ENCODE peak calls at places on chromosome 2, in seven cellular contexts. A, K, F, S, L, V and P are unnamed samples.
A peak's percentile ranks its signal among the peaks of the same experiment; 100 is the strongest.

GRCh38 chr2:42086500-42086953 is 38.7 kb downstream of the PKDCC start:
- DNase-seq in F (no peak), V (peak; percentile 82), L (no peak), S (peak; percentile 80), K (peak; percentile 76), A (no peak), P (no peak)

GRCh38 chr2:10873790-10874437 is 37.8 kb upstream of the KCNF1 start:
- DNase-seq in V (peak; percentile 42), F (no peak), K (no peak), A (no peak), S (peak; percentile 18), L (no peak), P (no peak)

GRCh38 chr2:219496781-219497494 is 1.8 kb upstream of the GMPPA start:
- DNase-seq in S (no peak), K (peak; percentile 31), V (no peak), L (peak; percentile 74), A (no peak), F (no peak), P (no peak)

GRCh38 chr2:190603374-190603773 is 45.5 kb upstream of the NAB1 start:
- DNase-seq in A (no peak), S (no peak), F (no peak), V (no peak), L (no peak), K (no peak), P (no peak)

GRCh38 chr2:61677942-61678341 is 139.8 kb upstream of the XPO1 start:
- DNase-seq in F (no peak), A (no peak), S (no peak), L (no peak), V (no peak), K (no peak), P (no peak)

GRCh38 chr2:64296150-64296500 is 151.9 kb upstream of the PELI1 start:
- DNase-seq in V (no peak), L (no peak), A (no peak), S (no peak), F (no peak), K (no peak), P (no peak)

GRCh38 chr2:182229288-182229687 is 197.5 kb downstream of the PDE1A start:
- DNase-seq in A (no peak), K (no peak), L (no peak), V (peak; percentile 22), F (no peak), S (no peak), P (no peak)

GRCh38 chr2:109407401-109408335 is 206.1 kb downstream of the SEPTIN10 start:
- DNase-seq in S (no peak), K (no peak), A (no peak), F (no peak), V (no peak), L (no peak), P (no peak)

GRCh38 chr2:239255643-239256042 is 145.2 kb downstream of the HDAC4 start:
- DNase-seq in S (no peak), F (no peak), K (no peak), A (no peak), V (no peak), L (peak; percentile 40), P (no peak)

GRCh38 chr2:216090369-216090786 is 8.7 kb downstream of the TMEM169 start:
- DNase-seq in S (no peak), K (no peak), L (no peak), V (no peak), F (no peak), A (no peak), P (no peak)

GRCh38 chr2:96694279-96694678 is 45.6 kb downstream of the LMAN2L start:
- DNase-seq in A (no peak), S (no peak), V (no peak), F (no peak), L (no peak), K (no peak), P (no peak)

GRCh38 chr2:234091432-234091879 is 41.0 kb downstream of the SPP2 start:
- DNase-seq in F (no peak), K (no peak), A (no peak), L (no peak), S (peak; percentile 76), V (peak; percentile 60), P (no peak)

DNA sequence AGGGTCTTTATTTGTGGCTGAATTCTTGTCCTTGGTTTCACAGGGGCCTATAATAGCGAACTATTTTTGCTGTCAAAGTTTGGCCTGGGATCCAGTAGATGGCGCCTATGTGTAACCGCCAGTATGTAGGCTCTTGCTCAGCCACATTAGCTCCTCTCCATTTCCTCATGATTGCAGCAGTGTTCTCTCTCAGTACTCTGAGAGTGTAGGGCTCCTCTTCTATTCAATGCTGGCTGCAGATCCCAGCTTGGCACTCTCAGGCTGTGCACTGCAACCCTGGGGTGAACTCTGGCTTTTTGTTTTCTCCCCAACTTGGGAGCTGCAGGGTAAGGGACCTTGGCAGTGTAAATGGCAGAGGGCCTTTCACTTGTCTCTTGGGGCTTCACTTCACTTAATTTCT is 344.6 kb upstream of the CHAC2 start:
- DNase-seq in K (peak; percentile 22), L (no peak), S (peak; percentile 68), F (peak; percentile 0), A (no peak), V (peak; percentile 69), P (no peak)
- TF ChIP-seq CTCF in K (no peak), L (peak; percentile 24), S (peak; percentile 55), F (peak; percentile 26), A (no peak), V (peak; percentile 63), P (peak; percentile 61)

GRCh38 chr2:240509667-240510512 is 47.9 kb downstream of the ANKMY1 start:
- DNase-seq in F (no peak), V (peak; percentile 10), K (peak; percentile 14), S (peak; percentile 7), A (peak; percentile 44), L (no peak), P (no peak)

GRCh38 chr2:240508832-240509545 is 48.8 kb downstream of the ANKMY1 start:
- DNase-seq in F (no peak), S (no peak), K (peak; percentile 5), A (no peak), V (no peak), L (no peak), P (no peak)

GRCh38 chr2:240512109-240512485 is 45.7 kb downstream of the ANKMY1 start:
- DNase-seq in S (no peak), F (no peak), A (peak; percentile 49), L (no peak), V (no peak), K (no peak), P (no peak)

GRCh38 chr2:240511351-240512108 is 46.3 kb downstream of the ANKMY1 start:
- DNase-seq in L (no peak), S (no peak), V (no peak), K (no peak), A (peak; percentile 59), F (no peak), P (no peak)

GRCh38 chr2:240510513-240511210 is 47.1 kb downstream of the ANKMY1 start:
- DNase-seq in F (no peak), L (no peak), K (no peak), V (no peak), S (no peak), A (peak; percentile 47), P (no peak)
- H3K4me3 ChIP-seq in F (no peak overlapping the region), L (no peak overlapping the region), K (no peak overlapping the region), V (no peak overlapping the region), S (no peak overlapping the region), A (no peak overlapping the region), P (no peak overlapping the region)

DNA sequence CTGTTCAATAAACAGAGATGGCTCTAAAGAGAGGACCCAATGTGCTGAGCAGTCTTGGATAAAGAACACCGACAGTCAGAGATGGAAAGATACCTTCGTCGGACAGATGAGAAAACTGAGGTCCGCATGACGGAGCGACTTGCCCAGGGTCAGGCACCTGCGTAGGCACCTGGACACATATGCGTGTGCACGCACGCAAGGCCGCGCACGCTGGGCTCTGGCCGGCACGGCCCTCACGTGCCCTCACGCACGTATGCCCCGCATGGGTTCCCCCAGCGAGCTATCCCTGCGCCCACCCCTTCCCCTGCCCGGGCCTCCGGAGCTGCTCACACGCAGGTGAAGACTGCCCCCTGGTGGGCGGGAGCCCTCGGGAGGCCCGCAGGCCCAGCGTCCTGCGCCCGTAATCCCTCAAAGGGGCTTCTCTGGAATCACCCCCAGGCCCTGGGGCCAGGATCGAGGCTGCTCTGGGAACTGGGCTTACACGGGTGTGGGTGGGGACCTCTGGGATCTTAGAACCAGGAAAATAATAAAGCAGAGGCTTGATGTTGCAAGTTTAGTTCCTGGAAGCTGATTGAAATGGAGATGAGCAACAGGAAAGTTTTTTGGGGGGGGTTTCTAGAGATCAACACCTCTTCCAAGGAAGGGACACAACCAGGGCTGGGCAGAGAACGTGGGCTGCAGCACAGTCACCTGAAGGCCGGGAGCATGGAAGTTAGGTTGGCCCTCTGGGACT is 246.3 kb downstream of the TNS1 start:
- DNase-seq in A (peak; percentile 91), K (peak; percentile 59), V (peak; percentile 60), S (peak; percentile 63), L (peak; percentile 87), F (peak; percentile 18), P (no peak)
- TF ChIP-seq CTCF in A (peak; percentile 61), K (peak; percentile 77), V (peak; percentile 78), S (peak; percentile 88), L (peak; percentile 95), F (peak; percentile 54), P (peak; percentile 97)

GRCh38 chr2:86069783-86070339 is 35.8 kb downstream of the POLR1A start:
- DNase-seq in F (no peak), K (no peak), V (no peak), A (no peak), S (no peak), L (no peak), P (no peak)

GRCh38 chr2:86069091-86069685 is 36.5 kb downstream of the POLR1A start:
- DNase-seq in F (no peak), V (no peak), A (no peak), K (no peak), S (no peak), L (no peak), P (no peak)

GRCh38 chr2:86066007-86066578 is 39.6 kb downstream of the POLR1A start:
- DNase-seq in V (no peak), S (no peak), F (no peak), A (no peak), L (no peak), K (no peak), P (no peak)

GRCh38 chr2:86066915-86067314 is 38.8 kb downstream of the POLR1A start:
- DNase-seq in L (no peak), A (no peak), S (no peak), F (no peak), V (no peak), K (no peak), P (no peak)

DNA sequence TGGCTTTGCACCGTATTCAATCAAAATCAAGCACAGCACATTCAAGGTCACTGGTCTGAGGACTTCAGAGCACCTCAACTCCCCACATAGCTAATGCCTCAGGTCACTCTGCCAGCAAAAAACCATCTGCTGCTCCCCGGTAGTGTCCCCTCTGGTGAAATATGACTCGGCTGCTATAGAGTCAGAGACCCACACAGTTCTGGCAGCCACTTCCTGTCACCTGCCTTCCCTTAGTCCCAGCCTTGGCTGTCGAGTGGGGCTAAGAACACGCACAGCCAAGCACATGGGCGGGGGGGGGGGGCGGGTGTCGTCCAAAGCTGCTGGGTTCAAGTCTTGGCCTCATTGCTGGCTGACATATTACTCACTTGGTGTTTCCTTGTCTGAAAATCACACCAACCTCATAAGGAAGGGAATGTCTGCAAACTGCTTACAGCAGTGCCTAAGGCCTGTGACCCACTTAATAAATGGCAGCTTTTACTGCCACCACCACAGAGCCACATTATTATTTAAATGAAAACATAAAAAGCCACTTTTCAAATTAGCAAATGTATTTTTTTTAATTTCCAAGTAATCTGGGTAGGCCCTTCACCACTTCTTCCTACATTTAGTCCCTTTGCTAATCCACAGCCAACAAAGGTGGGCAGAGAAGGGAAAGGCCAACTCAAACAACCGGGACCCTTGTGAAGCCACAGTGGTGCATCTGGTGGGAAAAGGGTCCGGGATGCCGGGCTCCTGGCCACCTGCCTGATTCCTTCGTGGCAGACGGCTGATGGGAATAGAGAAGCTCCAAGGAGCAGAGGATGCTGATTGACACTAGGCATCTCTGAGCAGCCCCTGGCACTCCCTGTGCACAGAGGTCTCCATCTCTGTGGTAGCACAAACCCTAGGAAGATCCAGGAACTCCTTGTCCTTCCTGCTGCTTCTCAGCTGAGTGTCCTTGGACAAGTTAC is 37.3 kb downstream of the POLR1A start:
- DNase-seq in A (no peak), S (peak; percentile 7), K (no peak), F (no peak), L (peak; percentile 90), V (no peak), P (no peak)
- H3K4me3 ChIP-seq in A (no peak overlapping the region), S (no peak overlapping the region), K (no peak overlapping the region), F (no peak overlapping the region), L (no peak overlapping the region), V (no peak overlapping the region), P (no peak overlapping the region)